ENCODE peak calls at places on chromosomes 2 and 18, in ten cellular contexts. J is SW 1271, A is NCI-H1930, P is brain microvascular endothelial cell, R is activated T-helper 1 cell treated with Interleukin-2 at 50 U/mL for 16 hours, H is HL-60, Q is colonic mucosa, K is IMR-90, S is adipocyte, E is Karpas-422. X is an unnamed sample.

GRCh38 chr18:35478520-35479435 is 19.0 kb downstream of the INO80C start:
- DNase-seq in Q (peak; percentile 58), J (peak; percentile 90), H (no peak), R (no peak), K (peak; percentile 86), S (peak; percentile 66), P (peak; percentile 99), E (peak; percentile 37), A (no peak), X (no peak)

GRCh38 chr2:59237311-59237710 is 996.2 kb upstream of the FANCL start:
- DNase-seq in E (no peak), Q (no peak), R (no peak), H (no peak), J (no peak), K (no peak), S (no peak), P (no peak), A (no peak), X (no peak)

GRCh38 chr18:51711298-51711889 is 513.9 kb upstream of the MEX3C start:
- DNase-seq in P (no peak), A (no peak), S (no peak), K (no peak), E (no peak), J (no peak), H (no peak), Q (no peak), R (no peak), X (no peak)

GRCh38 chr2:101718993-101719571 is 21.6 kb downstream of the MAP4K4 start:
- DNase-seq in P (no peak), H (no peak), R (no peak), E (no peak), Q (no peak), J (no peak), S (no peak), A (no peak), K (peak; percentile 31), X (no peak)

GRCh38 chr2:72083751-72084583 is 63.7 kb downstream of the CYP26B1 start:
- DNase-seq in R (no peak), S (peak; percentile 49), H (no peak), Q (no peak), K (no peak), P (no peak), J (no peak), A (no peak), E (no peak), X (no peak)

GRCh38 chr2:53740170-53740569 is 27.4 kb upstream of the CHAC2 start:
- DNase-seq in J (peak; percentile 3), S (peak; percentile 76), P (no peak), Q (no peak), K (peak; percentile 64), H (no peak), A (no peak), E (peak; percentile 64), R (no peak), X (no peak)

GRCh38 chr2:100895402-100895801 is 75.5 kb downstream of the NPAS2 start:
- DNase-seq in H (no peak), Q (peak; percentile 72), S (no peak), R (no peak), E (no peak), K (no peak), P (no peak), A (no peak), J (no peak), X (no peak)

GRCh38 chr2:126761256-126761980 is 105.5 kb downstream of the GYPC start:
- DNase-seq in E (no peak), R (no peak), J (no peak), Q (no peak), P (no peak), H (no peak), K (no peak), A (no peak), S (no peak), X (no peak)

GRCh38 chr2:136085810-136086209 is 32.1 kb downstream of the CXCR4 start:
- DNase-seq in E (no peak), R (no peak), A (no peak), K (no peak), P (no peak), S (peak; percentile 19), Q (no peak), J (no peak), H (no peak), X (no peak)

GRCh38 chr18:11512096-11513030 is 97.0 kb upstream of the SLC35G4 start:
- DNase-seq in H (no peak), E (no peak), A (no peak), R (no peak), K (no peak), Q (no peak), S (peak; percentile 47), J (no peak), P (peak; percentile 22), X (no peak)

GRCh38 chr2:130183500-130184373 is 1.7 kb downstream of the MZT2B start:
- DNase-seq in P (no peak), J (no peak), E (peak; percentile 32), K (peak; percentile 11), Q (no peak), S (no peak), R (no peak), A (no peak), H (no peak), X (no peak)

GRCh38 chr2:198287706-198288105 is 483.3 kb downstream of the PLCL1 start:
- DNase-seq in A (no peak), J (no peak), K (no peak), H (no peak), E (no peak), Q (no peak), P (no peak), S (no peak), R (no peak), X (no peak)